ENCODE peak calls at places on chromosomes 1 and 21, in nine cellular contexts. Z is thoracic aorta; L is HL-60; E is CD8-positive, alpha-beta T cell; J is transverse colon; S is uterus; A is tibial artery; O is left ventricle myocardium inferior; R is aorta. I is an unnamed sample.

GRCh38 chr1:109624215-109625010 is 4.8 kb downstream of the AMPD2 start:
- DNase-seq in E (no peak), A (no peak), R (no peak), O (no peak), Z (no peak), L (peak), J (no peak), S (no peak), I (peak)

GRCh38 chr1:89755593-89755992 is 65.2 kb upstream of the LRRC8D start:
- DNase-seq in O (no peak), E (no peak), S (no peak), L (no peak), J (no peak), A (no peak), R (no peak), Z (no peak), I (no peak)

GRCh38 chr1:234908571-234908970 is 220.1 kb downstream of the TOMM20 start:
- DNase-seq in A (no peak), J (no peak), S (no peak), Z (no peak), E (no peak), O (no peak), R (no peak), L (no peak), I (no peak)

GRCh38 chr1:37391181-37391949 is 83.0 kb upstream of the ZC3H12A start:
- DNase-seq in R (no peak), E (no peak), A (no peak), Z (no peak), L (no peak), O (no peak), S (no peak), J (no peak), I (no peak)

GRCh38 chr1:175319112-175319911 is 126.7 kb upstream of the KIAA0040 start:
- DNase-seq in O (peak), J (peak), L (peak), A (peak), S (peak), E (peak), Z (peak), R (peak), I (peak)

GRCh38 chr1:240086726-240087125 is 5.0 kb upstream of the FMN2 start:
- DNase-seq in O (no peak), A (no peak), E (no peak), J (no peak), L (no peak), S (no peak), R (no peak), Z (no peak), I (no peak)

GRCh38 chr1:61606448-61607312 is 118.3 kb downstream of the TM2D1 start:
- DNase-seq in L (no peak), E (no peak), R (peak), O (peak), S (peak), Z (peak), J (peak), A (peak), I (no peak)

GRCh38 chr21:42316891-42317290 is 1.7 kb upstream of the TFF3 start:
- DNase-seq in E (no peak), O (no peak), S (peak), R (no peak), A (no peak), J (peak), Z (no peak), L (no peak), I (no peak)

GRCh38 chr1:153277852-153278251 is 18.4 kb downstream of the LORICRIN start:
- DNase-seq in J (peak), E (no peak), R (no peak), Z (no peak), S (no peak), O (no peak), A (no peak), L (peak), I (peak)

GRCh38 chr1:101460709-101461108 is 223.9 kb downstream of the S1PR1 start:
- DNase-seq in E (no peak), J (no peak), L (no peak), R (no peak), S (no peak), A (no peak), Z (no peak), O (no peak), I (no peak)

GRCh38 chr1:54238353-54239040 is 38.5 kb downstream of the MRPL37 start:
- DNase-seq in L (peak), E (no peak), A (no peak), Z (no peak), S (no peak), R (no peak), O (no peak), J (no peak), I (no peak)

GRCh38 chr1:218656301-218657037 is 311.3 kb downstream of the TGFB2 start:
- DNase-seq in J (no peak), L (no peak), A (no peak), O (no peak), Z (no peak), E (no peak), R (no peak), S (no peak), I (no peak)

GRCh38 chr1:154772611-154773515 is 97.2 kb downstream of the KCNN3 start:
- DNase-seq in J (no peak), O (no peak), Z (no peak), L (no peak), R (peak), E (peak), S (peak), A (no peak), I (peak)

DNA sequence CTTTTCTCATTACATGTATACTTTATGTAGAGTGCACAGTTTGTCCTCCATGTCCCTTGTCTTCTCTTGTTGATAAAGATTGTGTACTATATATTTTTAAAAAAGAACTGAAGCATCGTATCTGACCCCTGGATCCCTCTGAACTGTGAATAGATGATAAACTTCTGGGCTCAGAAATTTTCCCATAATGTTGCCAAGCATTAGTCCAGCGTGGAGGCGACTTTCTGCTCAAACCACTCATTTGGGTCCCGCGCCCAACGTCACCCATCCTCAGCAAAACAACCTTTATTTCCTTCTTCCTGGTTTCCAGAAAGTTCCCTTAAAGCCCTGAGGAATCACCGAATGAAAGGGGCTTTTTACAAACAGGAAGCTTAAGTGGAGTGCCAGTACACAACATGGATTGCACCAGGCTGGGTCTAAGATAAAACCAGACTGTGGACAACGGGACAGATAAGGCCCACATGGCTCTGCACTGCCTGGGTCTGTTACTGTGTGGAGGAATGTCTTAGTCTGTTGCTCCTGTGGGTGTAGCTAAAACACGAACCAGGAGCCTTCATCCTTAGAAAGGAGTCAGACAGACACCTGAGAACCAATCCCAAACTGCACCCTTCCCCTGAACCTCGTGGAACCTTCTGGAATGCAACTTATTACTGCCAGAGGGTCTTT is 15.6 kb downstream of the EVA1C start:
- DNase-seq in Z (no peak), R (no peak), L (no peak), A (no peak), S (no peak), E (no peak), O (no peak), J (no peak), I (no peak)
- H3K27ac ChIP-seq in Z (peak), R (peak), L (no peak), A (no peak), S (peak), E (no peak), O (peak), J (no peak), I (no peak)

DNA sequence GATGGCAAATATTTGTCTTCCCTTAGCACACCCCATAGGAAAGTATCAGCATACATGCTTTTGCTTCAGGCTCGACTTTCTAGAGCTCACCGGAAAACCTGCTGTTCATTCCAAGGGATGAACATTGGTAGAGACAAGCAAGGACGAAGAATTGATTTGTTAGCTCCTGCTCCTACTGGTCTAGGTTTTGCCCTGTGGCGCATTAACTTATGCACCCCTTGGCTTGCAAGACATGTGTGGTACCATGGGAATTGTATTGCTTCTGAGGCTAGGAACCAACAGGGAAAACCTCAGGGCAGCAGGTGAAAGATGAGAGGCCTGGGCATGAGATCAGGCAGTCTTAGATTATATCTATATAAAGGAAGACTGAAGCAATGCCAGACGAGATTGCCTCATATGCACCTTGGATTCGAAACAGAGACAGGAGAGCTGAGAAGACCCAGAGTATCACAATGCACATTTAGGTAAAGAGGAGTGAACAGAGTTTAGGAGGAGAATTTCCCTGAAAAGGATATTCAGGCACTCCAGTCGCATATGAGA is 771.2 kb upstream of the B3GALT2 start:
- DNase-seq in S (no peak), O (no peak), Z (no peak), R (no peak), L (no peak), J (no peak), E (no peak), A (no peak), I (no peak)
- H3K4me3 ChIP-seq in S (no peak), O (no peak), Z (no peak), R (no peak), L (no peak), J (no peak), E (no peak), A (no peak), I (no peak)

DNA sequence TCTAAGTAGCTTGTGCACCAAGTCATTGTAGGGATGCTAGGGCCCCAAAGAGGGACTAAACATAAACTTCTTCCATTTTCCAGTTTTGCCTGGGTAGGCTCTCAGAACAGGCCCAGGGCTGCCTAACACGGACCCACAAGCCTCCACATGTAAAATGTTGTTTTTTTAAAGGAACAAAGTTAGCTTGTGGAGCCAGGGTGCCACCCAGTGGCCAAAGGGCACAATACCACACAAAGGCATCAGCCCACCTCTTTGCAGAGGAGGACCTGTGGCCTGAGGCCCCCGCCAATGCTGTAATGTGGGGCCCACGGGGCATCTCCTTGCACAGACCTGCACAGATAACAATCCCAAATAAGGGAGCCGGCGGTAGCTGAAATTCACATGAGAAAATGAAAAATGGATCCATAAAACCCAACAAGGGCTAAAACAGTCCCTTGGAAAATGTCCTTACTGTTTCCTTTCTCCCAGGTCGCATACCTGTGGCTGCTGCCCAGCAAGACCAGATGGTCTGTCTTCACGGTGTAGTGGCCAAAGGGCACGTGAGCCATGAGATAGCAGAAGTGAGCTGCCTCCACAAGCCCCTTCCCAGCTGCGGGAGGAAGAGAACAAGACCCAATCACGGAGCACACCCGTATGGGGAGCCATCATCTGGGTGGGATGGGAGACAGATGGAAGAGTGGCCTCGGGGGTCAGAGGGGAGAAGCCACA is 23.8 kb downstream of the SEC16B start:
- DNase-seq in L (peak), J (peak), O (peak), Z (no peak), S (peak), A (no peak), E (no peak), R (no peak), I (no peak)
- H3K27ac ChIP-seq in L (no peak), J (no peak), O (no peak), Z (no peak), S (no peak), A (no peak), E (no peak), R (no peak), I (no peak)

GRCh38 chr1:39700348-39700747 is 9.1 kb upstream of the HPCAL4 start:
- DNase-seq in E (no peak), S (no peak), A (no peak), Z (no peak), J (no peak), O (no peak), L (no peak), R (no peak), I (no peak)

GRCh38 chr1:39699419-39699818 is 8.2 kb upstream of the HPCAL4 start:
- DNase-seq in A (no peak), L (no peak), O (no peak), E (no peak), R (no peak), J (no peak), Z (no peak), S (no peak), I (no peak)

GRCh38 chr1:39704757-39705156 is 13.5 kb upstream of the HPCAL4 start:
- DNase-seq in Z (no peak), A (no peak), O (no peak), J (no peak), E (no peak), L (no peak), S (no peak), R (no peak), I (no peak)

GRCh38 chr1:39698568-39698967 is 7.3 kb upstream of the HPCAL4 start:
- DNase-seq in S (no peak), J (no peak), R (no peak), A (no peak), L (no peak), Z (no peak), E (no peak), O (no peak), I (no peak)

GRCh38 chr1:39701092-39701460 is 9.8 kb upstream of the HPCAL4 start:
- DNase-seq in J (no peak), A (no peak), R (no peak), Z (no peak), O (peak), S (no peak), E (no peak), L (no peak), I (no peak)
- H3K4me3 ChIP-seq in J (no peak), A (no peak), R (no peak), Z (peak), O (no peak), S (no peak), E (no peak), L (no peak), I (no peak)